ENCODE peak calls at places on chromosomes 1 and 21, in five cellular contexts. One of them, this sample, is unnamed.

GRCh38 chr1:109782514-109782913 is 18.8 kb upstream of the EPS8L3 start:
- DNase-seq in IMR-90: peak; percentile 59
- DNase-seq in A549: no peak
- DNase-seq in transverse colon: no peak
- DNase-seq in HCT116: no peak
- DNase-seq in this sample: no peak

GRCh38 chr1:229141701-229142377 is 129.1 kb upstream of the RAB4A start:
- DNase-seq in IMR-90: no peak
- DNase-seq in A549: no peak
- DNase-seq in transverse colon: no peak
- DNase-seq in HCT116: no peak
- DNase-seq in this sample: no peak

GRCh38 chr1:238653693-238654321 is 732.6 kb upstream of the CHRM3 start:
- DNase-seq in IMR-90: peak; percentile 77
- DNase-seq in A549: no peak
- DNase-seq in transverse colon: no peak
- DNase-seq in HCT116: no peak
- DNase-seq in this sample: no peak

GRCh38 chr1:165073402-165074007 is 283.0 kb downstream of the LMX1A start:
- DNase-seq in IMR-90: peak; percentile 56
- DNase-seq in A549: peak; percentile 59
- DNase-seq in transverse colon: no peak
- DNase-seq in HCT116: peak; percentile 51
- DNase-seq in this sample: peak; percentile 19

GRCh38 chr1:52738863-52739406 is 12.7 kb downstream of the ZYG11B start:
- DNase-seq in IMR-90: no peak
- DNase-seq in A549: no peak
- DNase-seq in transverse colon: no peak
- DNase-seq in HCT116: no peak
- DNase-seq in this sample: no peak

GRCh38 chr1:161801955-161802354 is 35.8 kb downstream of the ATF6 start:
- DNase-seq in IMR-90: no peak
- DNase-seq in A549: no peak
- DNase-seq in transverse colon: no peak
- DNase-seq in HCT116: no peak
- DNase-seq in this sample: no peak

GRCh38 chr1:53502641-53503432 is 43.6 kb downstream of the DMRTB1 start:
- DNase-seq in IMR-90: no peak
- DNase-seq in A549: peak; percentile 10
- DNase-seq in transverse colon: no peak
- DNase-seq in HCT116: no peak
- DNase-seq in this sample: no peak

GRCh38 chr1:72516264-72516663 is 233.9 kb upstream of the NEGR1 start:
- DNase-seq in IMR-90: no peak
- DNase-seq in A549: no peak
- DNase-seq in transverse colon: no peak
- DNase-seq in HCT116: no peak
- DNase-seq in this sample: no peak

GRCh38 chr1:186231861-186232436 is 143.1 kb downstream of the TPR start:
- DNase-seq in IMR-90: no peak
- DNase-seq in A549: no peak
- DNase-seq in transverse colon: no peak
- DNase-seq in HCT116: no peak
- DNase-seq in this sample: no peak

GRCh38 chr1:101216623-101217022 is 20.2 kb upstream of the S1PR1 start:
- DNase-seq in IMR-90: no peak
- DNase-seq in A549: no peak
- DNase-seq in transverse colon: no peak
- DNase-seq in HCT116: no peak
- DNase-seq in this sample: no peak

GRCh38 chr1:27528701-27529637 is 39.0 kb upstream of the WASF2 start:
- DNase-seq in IMR-90: peak; percentile 79
- DNase-seq in A549: no peak
- DNase-seq in transverse colon: peak; percentile 49
- DNase-seq in HCT116: no peak
- DNase-seq in this sample: no peak

GRCh38 chr1:58862728-58863385 is 79.0 kb upstream of the JUN start:
- DNase-seq in IMR-90: no peak
- DNase-seq in A549: no peak
- DNase-seq in transverse colon: no peak
- DNase-seq in HCT116: no peak
- DNase-seq in this sample: no peak

GRCh38 chr1:213399695-213400094 is 348.7 kb downstream of the RPS6KC1 start:
- DNase-seq in IMR-90: no peak
- DNase-seq in A549: no peak
- DNase-seq in transverse colon: no peak
- DNase-seq in HCT116: no peak
- DNase-seq in this sample: no peak

DNA sequence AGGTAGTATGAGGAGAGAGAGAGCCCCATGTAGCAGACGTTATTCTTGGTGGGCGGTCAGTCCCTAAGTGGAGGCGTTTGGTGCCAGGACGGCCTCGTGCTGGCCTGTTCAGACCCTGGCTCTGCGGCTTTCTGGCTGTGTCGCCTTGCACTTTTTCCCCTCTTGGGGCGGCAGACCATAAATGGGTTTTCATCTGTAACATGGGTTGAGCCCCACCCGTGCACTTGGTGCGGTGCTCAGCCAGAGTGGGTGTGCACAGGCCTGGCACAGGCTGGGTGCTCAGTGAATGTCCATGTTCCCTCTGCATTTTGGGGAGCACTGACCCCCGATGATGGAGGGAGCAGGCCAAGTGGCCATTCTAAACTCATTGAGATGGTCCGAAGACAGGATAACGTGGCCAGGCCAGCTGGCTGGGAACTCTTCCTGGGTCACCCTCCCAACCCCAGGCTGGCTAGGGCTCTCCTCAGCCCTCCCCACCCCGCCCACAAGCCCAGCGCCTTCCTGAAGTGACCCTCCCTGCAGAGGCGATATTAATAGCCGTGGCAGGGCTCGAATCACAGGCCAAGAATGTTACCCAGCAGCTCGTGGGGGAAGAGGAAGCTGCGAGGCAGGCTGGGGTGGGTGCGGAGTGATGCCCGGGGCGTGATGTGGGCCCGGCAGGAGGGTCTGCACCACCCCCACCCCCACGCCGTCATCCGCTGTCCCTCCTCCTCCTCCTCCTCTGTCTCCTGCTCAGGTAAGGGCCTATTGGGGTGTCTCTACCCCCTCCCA is 78.5 kb downstream of the ARHGEF10L start:
- DNase-seq in IMR-90: peak; percentile 43
- DNase-seq in A549: no peak
- DNase-seq in transverse colon: peak; percentile 31
- DNase-seq in HCT116: no peak
- DNase-seq in this sample: no peak
- TF ChIP-seq POLR2A in IMR-90: no peak
- TF ChIP-seq POLR2A in A549: no peak
- TF ChIP-seq POLR2A in transverse colon: no peak
- TF ChIP-seq POLR2A in HCT116: no peak
- TF ChIP-seq POLR2A in this sample: no peak

DNA sequence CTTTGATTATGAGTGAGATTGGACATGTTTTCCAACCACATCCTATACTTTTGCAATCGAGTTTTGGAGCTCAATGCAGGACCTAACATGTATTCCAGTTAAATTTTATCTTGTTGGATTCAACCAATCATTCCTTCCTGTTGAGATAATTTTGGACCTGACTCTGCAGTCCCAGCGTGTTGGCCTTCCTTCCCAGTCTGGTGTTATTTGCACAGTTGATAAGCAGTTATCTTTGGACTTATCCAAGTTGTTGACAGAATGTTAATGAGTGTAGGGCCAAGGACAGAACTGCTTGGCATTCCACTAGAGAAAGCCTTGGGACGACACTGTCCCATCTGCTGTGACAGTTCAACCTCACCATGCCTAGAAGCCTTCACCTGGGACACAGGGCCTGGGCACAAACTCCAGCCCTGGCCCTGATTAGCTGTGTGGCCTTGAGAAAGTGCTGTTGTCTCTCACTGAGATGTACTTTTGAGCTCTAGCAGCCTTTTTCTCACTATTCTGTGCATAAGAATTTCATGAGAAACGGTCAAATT is 104.1 kb upstream of the SLC25A33 start:
- DNase-seq in IMR-90: no peak
- DNase-seq in A549: no peak
- DNase-seq in transverse colon: peak; percentile 52
- DNase-seq in HCT116: no peak
- DNase-seq in this sample: no peak
- TF ChIP-seq POLR2A in IMR-90: no peak
- TF ChIP-seq POLR2A in A549: no peak
- TF ChIP-seq POLR2A in transverse colon: peak; percentile 41
- TF ChIP-seq POLR2A in HCT116: no peak
- TF ChIP-seq POLR2A in this sample: no peak

GRCh38 chr1:2384941-2385481 is 6.3 kb downstream of the MORN1 start:
- DNase-seq in IMR-90: no peak
- DNase-seq in A549: no peak
- DNase-seq in transverse colon: peak; percentile 9
- DNase-seq in HCT116: no peak
- DNase-seq in this sample: no peak

GRCh38 chr1:2388004-2388913 is 3.1 kb downstream of the MORN1 start:
- DNase-seq in IMR-90: no peak
- DNase-seq in A549: no peak
- DNase-seq in transverse colon: no peak
- DNase-seq in HCT116: no peak
- DNase-seq in this sample: no peak

GRCh38 chr1:2385606-2386280 is 5.6 kb downstream of the MORN1 start:
- DNase-seq in IMR-90: no peak
- DNase-seq in A549: no peak
- DNase-seq in transverse colon: peak; percentile 5
- DNase-seq in HCT116: no peak
- DNase-seq in this sample: no peak

GRCh38 chr1:2384130-2384860 is 7.1 kb downstream of the MORN1 start:
- DNase-seq in IMR-90: no peak
- DNase-seq in A549: no peak
- DNase-seq in transverse colon: peak; percentile 4
- DNase-seq in HCT116: no peak
- DNase-seq in this sample: no peak

DNA sequence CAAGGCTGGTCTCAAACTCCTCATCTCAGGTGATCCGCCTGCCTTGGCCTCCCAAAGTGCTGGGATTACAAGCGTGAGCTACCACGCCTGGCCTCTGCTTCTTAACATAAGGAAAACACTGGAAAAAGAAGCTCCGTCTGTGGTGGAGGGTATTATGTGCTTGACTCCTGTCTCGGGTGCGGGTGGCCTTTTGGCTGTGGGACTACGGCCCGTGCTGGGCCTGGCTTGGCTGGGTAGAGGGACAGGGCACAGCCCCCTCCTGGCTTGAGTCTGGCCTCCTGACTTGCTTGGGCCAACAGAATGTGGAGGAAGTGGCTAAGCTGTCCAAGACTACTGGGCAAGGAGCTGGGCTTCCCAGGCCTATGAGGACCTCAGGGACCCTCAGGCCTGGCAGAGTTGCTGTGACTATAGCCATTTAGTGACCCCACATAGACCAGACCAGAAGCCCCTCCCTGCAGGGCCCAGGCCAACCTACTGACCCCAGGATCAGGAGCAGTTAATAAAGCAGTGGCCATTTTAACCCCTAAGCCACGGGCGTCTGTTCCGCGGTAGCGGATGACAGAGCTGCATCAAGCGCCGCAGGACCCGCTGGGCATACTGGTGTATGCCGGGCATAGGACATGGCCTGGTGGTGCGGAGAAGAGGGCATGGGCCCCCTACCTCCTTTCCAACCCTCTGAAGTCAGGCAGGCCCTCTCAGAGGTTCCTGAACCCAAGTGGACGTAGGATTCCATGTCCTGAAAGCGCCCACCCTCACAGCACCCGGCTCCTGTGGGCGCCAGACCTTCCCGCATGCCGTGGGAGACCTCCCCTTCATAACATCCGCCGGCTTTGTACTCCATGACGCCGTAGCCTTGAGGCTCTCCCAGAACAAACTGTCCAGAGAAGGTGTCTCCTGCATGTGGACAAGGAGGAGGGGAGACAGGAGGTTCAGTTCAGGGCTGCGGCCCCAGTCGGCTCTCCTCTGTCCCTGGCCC is 4.4 kb downstream of the MORN1 start:
- DNase-seq in IMR-90: no peak
- DNase-seq in A549: no peak
- DNase-seq in transverse colon: peak; percentile 5
- DNase-seq in HCT116: no peak
- DNase-seq in this sample: no peak
- TF ChIP-seq POLR2A in IMR-90: no peak
- TF ChIP-seq POLR2A in A549: no peak
- TF ChIP-seq POLR2A in transverse colon: no peak
- TF ChIP-seq POLR2A in HCT116: no peak
- TF ChIP-seq POLR2A in this sample: no peak

GRCh38 chr21:42834730-42835191 is 44.6 kb downstream of the WDR4 start:
- DNase-seq in IMR-90: no peak
- DNase-seq in A549: no peak
- DNase-seq in transverse colon: no peak
- DNase-seq in HCT116: no peak
- DNase-seq in this sample: no peak

GRCh38 chr21:42835211-42835610 is 44.1 kb downstream of the WDR4 start:
- DNase-seq in IMR-90: no peak
- DNase-seq in A549: no peak
- DNase-seq in transverse colon: no peak
- DNase-seq in HCT116: no peak
- DNase-seq in this sample: no peak

GRCh38 chr21:42833439-42833815 is 45.9 kb downstream of the WDR4 start:
- DNase-seq in IMR-90: peak; percentile 5
- DNase-seq in A549: peak; percentile 61
- DNase-seq in transverse colon: peak; percentile 64
- DNase-seq in HCT116: peak; percentile 10
- DNase-seq in this sample: no peak

GRCh38 chr21:42835611-42836401 is 43.5 kb downstream of the WDR4 start:
- DNase-seq in IMR-90: no peak
- DNase-seq in A549: no peak
- DNase-seq in transverse colon: no peak
- DNase-seq in HCT116: no peak
- DNase-seq in this sample: no peak

GRCh38 chr21:42833859-42834729 is 45.2 kb downstream of the WDR4 start:
- DNase-seq in IMR-90: no peak
- DNase-seq in A549: no peak
- DNase-seq in transverse colon: no peak
- DNase-seq in HCT116: no peak
- DNase-seq in this sample: no peak
- TF ChIP-seq POLR2A in IMR-90: no peak
- TF ChIP-seq POLR2A in A549: no peak
- TF ChIP-seq POLR2A in transverse colon: no peak
- TF ChIP-seq POLR2A in HCT116: no peak
- TF ChIP-seq POLR2A in this sample: no peak

This sample was measured in H54.